ENCODE peak calls at places on chromosomes 7 and 10, in five cellular contexts. N is Jurkat, Clone E6-1; S is keratinocyte; G is CD4-positive, alpha-beta memory T cell; X is astrocyte of the spinal cord. A is an unnamed sample.

GRCh38 chr7:33258561-33258960 is 129.2 kb downstream of the BBS9 start:
- DNase-seq in N (no peak), S (no peak), G (no peak), X (no peak), A (no peak)

GRCh38 chr7:32948202-32948601 is 9.0 kb upstream of the FKBP9 start:
- DNase-seq in N (no peak), S (no peak), G (no peak), X (no peak), A (no peak)

GRCh38 chr10:130459011-130459410 is 322.8 kb downstream of the GLRX3 start:
- DNase-seq in N (no peak), S (no peak), G (no peak), X (no peak), A (no peak)

GRCh38 chr7:129055294-129055816 is 444 bp upstream of the TNPO3 start:
- DNase-seq in N (no peak), S (no peak), G (no peak), X (no peak), A (no peak)

GRCh38 chr7:76048668-76048988 is 722 bp downstream of the MDH2 start:
- DNase-seq in N (peak), S (no peak), G (peak), X (no peak), A (no peak)

GRCh38 chr10:33239257-33239656 is 95.2 kb downstream of the NRP1 start:
- DNase-seq in N (no peak), S (no peak), G (no peak), X (no peak), A (no peak)

GRCh38 chr10:89637108-89637507 is 7.9 kb downstream of the PANK1 start:
- DNase-seq in N (no peak), S (no peak), G (no peak), X (no peak), A (no peak)

GRCh38 chr7:35258125-35258890 is 4.4 kb upstream of the TBX20 start:
- DNase-seq in N (no peak), S (no peak), G (no peak), X (no peak), A (no peak)

GRCh38 chr10:132193907-132194552 is 7.3 kb downstream of the DPYSL4 start:
- DNase-seq in N (no peak), S (no peak), G (no peak), X (no peak), A (no peak)

GRCh38 chr10:79316671-79317431 is 30.4 kb upstream of the PPIF start:
- DNase-seq in N (peak), S (no peak), G (no peak), X (no peak), A (no peak)

GRCh38 chr7:84060760-84061261 is 133.8 kb downstream of the SEMA3A start:
- DNase-seq in N (no peak), S (no peak), G (no peak), X (peak), A (peak)

GRCh38 chr10:71065659-71066058 is 146.7 kb upstream of the UNC5B start:
- DNase-seq in N (no peak), S (no peak), G (no peak), X (no peak), A (no peak)

GRCh38 chr10:91700273-91700672 is 67.4 kb upstream of the PPP1R3C start:
- DNase-seq in N (no peak), S (no peak), G (no peak), X (no peak), A (peak)

GRCh38 chr10:16491933-16492332 is 29.7 kb downstream of the C1QL3 start:
- DNase-seq in N (no peak), S (no peak), G (no peak), X (no peak), A (no peak)

GRCh38 chr10:48574322-48574796 is 30.5 kb downstream of the ARHGAP22 start:
- DNase-seq in N (no peak), S (no peak), G (no peak), X (no peak), A (no peak)

GRCh38 chr10:86971146-86971991 is 3.1 kb downstream of the ADIRF start:
- DNase-seq in N (peak), S (no peak), G (peak), X (peak), A (peak)

GRCh38 chr7:143295870-143296269 is 7.7 kb downstream of the CASP2 start:
- DNase-seq in N (no peak), S (no peak), G (no peak), X (peak), A (peak)

GRCh38 chr10:28492093-28492492 is 40.8 kb upstream of the WAC start:
- DNase-seq in N (no peak), S (no peak), G (no peak), X (no peak), A (no peak)

GRCh38 chr10:3776796-3777571 is 8.0 kb downstream of the KLF6 start:
- DNase-seq in N (peak), S (no peak), G (peak), X (peak), A (peak)

GRCh38 chr10:95181731-95182130 is 12.3 kb upstream of the ACSM6 start:
- DNase-seq in N (no peak), S (no peak), G (no peak), X (no peak), A (peak)

GRCh38 chr10:86341361-86341811 is 25.2 kb downstream of the GRID1 start:
- DNase-seq in N (peak), S (no peak), G (no peak), X (no peak), A (no peak)

GRCh38 chr7:141586878-141587277 is 35.7 kb downstream of the AGK start:
- DNase-seq in N (no peak), S (no peak), G (no peak), X (no peak), A (no peak)

GRCh38 chr7:115099906-115100305 is 178.0 kb downstream of the MDFIC start:
- DNase-seq in N (no peak), S (no peak), G (no peak), X (peak), A (peak)

GRCh38 chr7:36062159-36062815 is 90.8 kb upstream of the EEPD1 start:
- DNase-seq in N (no peak), S (no peak), G (no peak), X (peak), A (no peak)

GRCh38 chr10:123402656-123403055 is 248.5 kb downstream of the BUB3 start:
- DNase-seq in N (no peak), S (no peak), G (no peak), X (no peak), A (no peak)

GRCh38 chr7:140646931-140647647 is 6.5 kb upstream of the DENND2A start:
- DNase-seq in N (no peak), S (no peak), G (no peak), X (peak), A (no peak)

GRCh38 chr7:56105508-56105907 is 768 bp downstream of the CHCHD2 start:
- DNase-seq in N (peak), S (peak), G (peak), X (peak), A (peak)

GRCh38 chr7:127578036-127578684 is 7.2 kb downstream of the GCC1 start:
- DNase-seq in N (no peak), S (no peak), G (no peak), X (peak), A (peak)

GRCh38 chr7:143248781-143249354 is 14.4 kb upstream of the GSTK1 start:
- DNase-seq in N (no peak), S (no peak), G (no peak), X (no peak), A (no peak)

GRCh38 chr7:124033093-124033806 is 383 bp upstream of the TMEM229A start:
- DNase-seq in N (no peak), S (no peak), G (no peak), X (no peak), A (no peak)

GRCh38 chr7:22354462-22354861 is 2.5 kb downstream of the RAPGEF5 start:
- DNase-seq in N (no peak), S (no peak), G (no peak), X (no peak), A (no peak)

GRCh38 chr7:22356855-22357310 is at the start of gene RAPGEF5:
- DNase-seq in N (peak), S (no peak), G (no peak), X (no peak), A (peak)

GRCh38 chr7:22357311-22358175 is 589 bp upstream of the RAPGEF5 start:
- DNase-seq in N (no peak), S (peak), G (no peak), X (peak), A (peak)

GRCh38 chr7:22356010-22356854 is 722 bp downstream of the RAPGEF5 start:
- DNase-seq in N (no peak), S (no peak), G (no peak), X (no peak), A (no peak)

GRCh38 chr7:22355620-22356009 is 1.3 kb downstream of the RAPGEF5 start:
- DNase-seq in N (no peak), S (no peak), G (no peak), X (no peak), A (no peak)
- H3K4me3 ChIP-seq in N (no peak), S (peak), G (no peak), X (no peak), A (no peak)

GRCh38 chr10:80468806-80469421 is 14.8 kb downstream of the TSPAN14 start:
- DNase-seq in N (no peak), S (no peak), G (no peak), X (no peak), A (no peak)
- H3K4me3 ChIP-seq in N (peak), S (no peak), G (peak), X (no peak), A (no peak)

GRCh38 chr7:100878013-100878412 is 3.1 kb downstream of the SRRT start:
- DNase-seq in N (no peak), S (no peak), G (no peak), X (no peak), A (no peak)
- H3K4me3 ChIP-seq in N (no peak), S (no peak), G (no peak), X (no peak), A (no peak)

GRCh38 chr7:67301667-67302066 is 305.0 kb downstream of the TYW1 start:
- DNase-seq in N (no peak), S (no peak), G (no peak), X (no peak), A (no peak)
- H3K4me3 ChIP-seq in N (peak), S (peak), G (peak), X (peak), A (peak)